ENCODE peak calls at places on chromosomes 11 and 22, in four cellular contexts. H is A549, O is IMR-90, M is K562. B is an unnamed sample. For H3K4me1, the result is how much of the 10 kb centered on the place peaks cover.

GRCh38 chr22:25030636-25031035 is 78.1 kb downstream of the KIAA1671 start:
- DNase-seq in M (no peak), O (no peak), H (no peak), B (no peak)

GRCh38 chr11:72789493-72790131 is 4.2 kb downstream of the STARD10 start:
- DNase-seq in O (peak), M (no peak), H (no peak), B (peak)

GRCh38 chr11:108912587-108912986 is 247.7 kb downstream of the DDX10 start:
- DNase-seq in O (peak), M (no peak), H (no peak), B (no peak)

GRCh38 chr22:35900483-35901168 is 128.0 kb downstream of the RBFOX2 start:
- DNase-seq in M (no peak), H (peak), O (peak), B (no peak)

GRCh38 chr11:64920124-64920523 is 3.1 kb upstream of the ATG2A start:
- DNase-seq in H (no peak), O (no peak), M (no peak), B (no peak)

GRCh38 chr11:911031-911889 is 650 bp upstream of the CHID1 start:
- DNase-seq in O (peak), M (peak), H (peak), B (no peak)

GRCh38 chr11:32056445-32056844 is 34.4 kb upstream of the RCN1 start:
- DNase-seq in M (no peak), O (no peak), H (no peak), B (no peak)

GRCh38 chr11:111452146-111452545 is 60.0 kb downstream of the BTG4 start:
- DNase-seq in H (no peak), O (peak), M (no peak), B (peak)

GRCh38 chr11:116697639-116698038 is 75.1 kb downstream of the BUD13 start:
- DNase-seq in H (no peak), O (no peak), M (no peak), B (no peak)

GRCh38 chr11:2122222-2122906 is 16.8 kb downstream of the IGF2 start:
- DNase-seq in O (peak), H (no peak), M (no peak), B (peak)

GRCh38 chr22:27278986-27279385 is 522.6 kb downstream of the MN1 start:
- DNase-seq in M (no peak), O (no peak), H (no peak), B (no peak)

GRCh38 chr11:126282742-126283591 is at the start of gene TIRAP:
- DNase-seq in O (peak), M (peak), H (peak), B (peak)

GRCh38 chr11:18384157-18384641 is 10.2 kb upstream of the LDHA start:
- DNase-seq in O (peak), M (peak), H (peak), B (peak)

GRCh38 chr11:15035283-15035682 is 38.1 kb upstream of the CALCB start:
- DNase-seq in M (no peak), H (no peak), O (no peak), B (no peak)

GRCh38 chr11:124961972-124962609 is 8.1 kb downstream of the CCDC15 start:
- DNase-seq in H (peak), M (peak), O (peak), B (peak)

GRCh38 chr11:17703951-17704350 is 15.4 kb upstream of the MYOD1 start:
- DNase-seq in O (peak), M (peak), H (peak), B (no peak)

GRCh38 chr22:27489265-27489675 is 312.3 kb downstream of the MN1 start:
- DNase-seq in M (no peak), O (peak), H (peak), B (peak)

GRCh38 chr22:17706451-17706900 is 67.8 kb downstream of the BID start:
- DNase-seq in M (no peak), H (peak), O (peak), B (peak)

GRCh38 chr11:1870721-1871466 is 18.0 kb downstream of the LSP1 start:
- DNase-seq in H (no peak), O (no peak), M (peak), B (no peak)

GRCh38 chr11:119673389-119674336 is 55.3 kb downstream of the NECTIN1 start:
- DNase-seq in O (no peak), M (no peak), H (no peak), B (no peak)

GRCh38 chr11:22730319-22730718 is 63.9 kb downstream of the GAS2 start:
- DNase-seq in M (no peak), O (peak), H (peak), B (peak)

GRCh38 chr22:19767427-19768380 is 7.1 kb downstream of the TBX1 start:
- DNase-seq in O (no peak), H (no peak), M (peak), B (no peak)

GRCh38 chr11:46248270-46249102 is 29.0 kb upstream of the CREB3L1 start:
- DNase-seq in O (peak), H (peak), M (peak), B (no peak)

GRCh38 chr22:36386900-36387663 is 685 bp downstream of the MYH9 start:
- DNase-seq in M (peak), O (no peak), H (no peak), B (peak)

GRCh38 chr22:50088096-50088495 is 1.7 kb upstream of the MOV10L1 start:
- DNase-seq in O (no peak), H (no peak), M (no peak), B (no peak)
- H3K4me1 ChIP-seq in O (under half), H (under half), M (under half), B (under half)

GRCh38 chr11:115155978-115156377 is 348.2 kb downstream of the CADM1 start:
- DNase-seq in H (no peak), M (no peak), O (no peak), B (no peak)
- H3K4me2 ChIP-seq in H (no peak), M (no peak), O (no peak), B (no peak)

GRCh38 chr22:43980996-43981395 is 25.8 kb downstream of the SAMM50 start:
- DNase-seq in O (no peak), H (no peak), M (no peak), B (no peak)
- TF ChIP-seq USF2 in O (no peak), H (no peak), M (no peak), B (no peak)

DNA sequence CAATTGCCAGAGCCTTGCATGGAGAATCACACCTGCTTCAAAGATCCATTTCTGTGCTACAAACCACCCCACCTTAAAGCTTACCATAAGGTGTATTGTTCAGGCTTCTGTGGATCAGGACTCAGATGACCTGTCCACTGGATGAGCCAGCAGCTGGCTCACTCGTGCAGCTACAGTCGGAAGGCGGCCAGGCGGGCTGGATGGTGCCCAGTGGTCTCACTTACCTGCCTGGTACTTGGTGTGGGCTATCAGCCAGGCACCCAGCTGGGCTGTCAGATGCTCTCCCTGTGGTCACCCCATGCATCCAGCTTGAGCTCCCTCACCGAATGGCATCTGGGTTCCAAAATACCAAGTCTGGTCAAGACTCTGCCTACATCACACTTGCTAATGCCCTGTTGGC is 10.9 kb upstream of the APOBEC3B start:
- DNase-seq in O (no peak), H (no peak), M (no peak), B (no peak)
- H3K4me1 ChIP-seq in O (under half), H (under half), M (under half), B (under half)

GRCh38 chr11:107042748-107043147 is 24.5 kb upstream of the GUCY1A2 start:
- DNase-seq in H (no peak), M (no peak), O (no peak), B (peak)
- H3K4me2 ChIP-seq in H (no peak), M (no peak), O (no peak), B (peak)

DNA sequence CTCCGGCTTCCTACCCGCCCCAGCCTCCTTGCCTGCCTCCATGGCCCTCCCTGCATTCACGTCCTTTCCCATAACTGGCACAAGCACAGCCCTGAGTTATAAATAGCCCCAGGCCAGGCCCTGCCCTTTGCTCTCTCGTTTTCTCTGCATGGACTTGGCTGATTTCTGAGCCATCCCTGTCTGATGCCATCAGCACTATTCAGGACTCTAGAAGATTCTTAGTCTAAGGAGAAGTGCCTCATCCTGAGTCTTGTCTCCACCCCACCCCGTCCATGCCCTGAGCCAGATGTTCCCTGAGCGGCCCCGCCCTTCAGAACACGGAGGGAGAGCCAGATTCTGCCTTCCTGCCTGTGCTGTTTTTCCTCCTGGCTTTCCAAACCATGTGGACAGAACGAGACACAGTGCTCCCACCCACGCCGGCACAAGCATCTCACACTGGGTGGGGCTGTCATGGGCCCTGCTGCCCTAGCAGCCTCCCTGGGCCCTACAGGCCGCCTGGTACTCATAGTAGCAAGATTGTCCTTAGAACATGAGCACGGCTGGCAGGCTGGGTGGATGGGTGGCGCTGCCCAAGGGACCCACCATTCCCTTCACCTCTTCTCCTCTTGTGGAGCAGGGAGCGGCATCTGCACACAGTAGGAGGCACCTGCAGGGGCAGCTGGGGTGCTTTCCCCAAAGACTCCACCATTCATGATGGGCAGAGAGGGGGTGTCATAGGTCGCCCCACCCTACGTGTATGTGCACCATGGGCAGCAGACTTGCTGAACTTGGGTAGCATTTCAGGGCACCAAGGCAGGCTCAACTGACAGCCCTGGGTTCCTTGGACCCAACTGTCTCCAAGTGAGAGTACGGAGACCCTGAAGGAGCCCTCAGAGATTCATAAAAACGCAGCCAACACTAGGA is 76.9 kb downstream of the BCR start:
- DNase-seq in M (peak), H (no peak), O (no peak), B (no peak)
- TF ChIP-seq USF2 in M (no peak), H (no peak), O (no peak), B (no peak)

DNA sequence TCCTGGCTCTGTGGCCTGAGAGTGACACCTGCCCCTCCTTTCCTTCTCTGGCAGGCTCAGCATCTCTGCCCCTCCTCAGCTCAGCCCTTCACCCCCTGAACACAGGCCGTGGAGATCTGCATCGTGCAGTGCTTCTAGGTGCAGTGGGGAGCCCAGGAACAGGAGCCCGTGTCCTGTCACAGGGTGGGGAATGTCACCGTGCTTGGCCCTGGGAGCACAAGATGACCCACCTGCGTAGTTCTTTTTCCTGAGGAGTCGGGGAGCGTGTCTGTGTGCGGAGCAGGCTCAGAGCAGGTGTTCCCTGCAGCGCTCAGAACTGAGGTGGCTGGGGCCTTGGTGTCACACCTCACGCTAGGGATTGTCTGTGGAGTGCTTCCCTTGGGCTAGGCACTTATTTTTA is 10.6 kb downstream of the TBC1D22A start:
- DNase-seq in O (no peak), H (no peak), M (no peak), B (no peak)
- H3K4me1 ChIP-seq in O (under half), H (under half), M (under half), B (under half)

B was measured in SK-N-SH.